ENCODE peak calls at places on chromosomes 3 and 15, in eight cellular contexts. Q is fibroblast of lung, R is hippocampal formation, W is mesothelial cell of epicardium, E is sciatic nerve, G is cardiac fibroblast, I is GM12865, S is mucosa of descending colon. T is an unnamed sample.

GRCh38 chr15:66677336-66677735 is 24.7 kb upstream of the SMAD6 start:
- DNase-seq in E (no peak), S (no peak), I (no peak), R (no peak), W (no peak), Q (no peak), G (no peak), T (no peak)

GRCh38 chr15:66629817-66630576 is 64.2 kb upstream of the LCTL start:
- DNase-seq in S (no peak), E (no peak), W (no peak), R (no peak), G (no peak), I (no peak), Q (no peak), T (no peak)

GRCh38 chr3:119697394-119697793 is 5.4 kb upstream of the CFAP91 start:
- DNase-seq in R (no peak), E (no peak), I (peak), S (no peak), Q (no peak), G (no peak), W (no peak), T (no peak)

GRCh38 chr15:89383635-89384604 is 49.3 kb upstream of the POLG start:
- DNase-seq in R (peak), E (peak), W (peak), I (no peak), Q (peak), G (peak), S (no peak), T (no peak)

GRCh38 chr3:143507735-143508580 is 340.3 kb downstream of the SLC9A9 start:
- DNase-seq in I (no peak), E (no peak), G (peak), W (no peak), S (no peak), R (no peak), Q (peak), T (no peak)

GRCh38 chr15:82875411-82876003 is 66.1 kb downstream of the WHAMM start:
- DNase-seq in G (no peak), E (no peak), Q (peak), I (no peak), R (no peak), S (no peak), W (no peak), T (no peak)

GRCh38 chr3:16695710-16696109 is 90.5 kb upstream of the DAZL start:
- DNase-seq in R (no peak), Q (no peak), E (no peak), G (no peak), S (no peak), I (no peak), W (no peak), T (no peak)

GRCh38 chr15:85727068-85727467 is 67.7 kb downstream of the KLHL25 start:
- DNase-seq in Q (peak), W (no peak), S (no peak), R (no peak), G (peak), E (no peak), I (no peak), T (no peak)

GRCh38 chr15:101558217-101558941 is 68.9 kb upstream of the PCSK6 start:
- DNase-seq in S (no peak), W (no peak), G (no peak), Q (no peak), E (no peak), R (no peak), I (no peak), T (no peak)

GRCh38 chr15:57401546-57401945 is 25.2 kb downstream of the CGNL1 start:
- DNase-seq in S (no peak), Q (no peak), W (no peak), R (no peak), I (no peak), E (no peak), G (no peak), T (no peak)

GRCh38 chr3:155890671-155891190 is 20.3 kb downstream of the GMPS start:
- DNase-seq in I (no peak), R (no peak), Q (peak), G (peak), E (no peak), S (no peak), W (no peak), T (no peak)

T was measured in activated T-helper 9 cell treated with anti-CD3 and anti-CD28 coated beads, Interleukin-2, amount 50 U/mL, for 16 hours.